ENCODE peak calls at places on chromosomes 12 and 14, in five cellular contexts. One of them, this sample, is unnamed.

GRCh38 chr14:80364274-80364673 is 153.0 kb upstream of the DIO2 start:
- DNase-seq in Panc1: no peak
- DNase-seq in neural progenitor cell: peak; percentile 43
- DNase-seq in tibial nerve: no peak
- DNase-seq in uterus: no peak
- DNase-seq in this sample: no peak

GRCh38 chr14:101628471-101628966 is 67.2 kb downstream of the DIO3 start:
- DNase-seq in uterus: peak; percentile 66
- DNase-seq in tibial nerve: peak; percentile 65
- DNase-seq in Panc1: peak; percentile 20
- DNase-seq in neural progenitor cell: peak; percentile 87
- DNase-seq in this sample: no peak

GRCh38 chr14:103652806-103653205 is 23.8 kb downstream of the KLC1 start:
- DNase-seq in Panc1: no peak
- DNase-seq in uterus: no peak
- DNase-seq in tibial nerve: no peak
- DNase-seq in neural progenitor cell: no peak
- DNase-seq in this sample: no peak

GRCh38 chr14:104820669-104821228 is 19.8 kb downstream of the ZBTB42 start:
- DNase-seq in uterus: peak; percentile 36
- DNase-seq in neural progenitor cell: peak; percentile 81
- DNase-seq in Panc1: no peak
- DNase-seq in tibial nerve: no peak
- DNase-seq in this sample: peak; percentile 37

GRCh38 chr14:22487401-22487800 is 101.6 kb downstream of the DAD1 start:
- DNase-seq in Panc1: no peak
- DNase-seq in uterus: no peak
- DNase-seq in neural progenitor cell: no peak
- DNase-seq in tibial nerve: no peak
- DNase-seq in this sample: no peak

GRCh38 chr14:81350344-81351096 is 49.6 kb downstream of the STON2 start:
- DNase-seq in Panc1: no peak
- DNase-seq in tibial nerve: no peak
- DNase-seq in neural progenitor cell: no peak
- DNase-seq in uterus: no peak
- DNase-seq in this sample: no peak

GRCh38 chr14:86935241-86935640 is 1057.7 kb downstream of the GALC start:
- DNase-seq in uterus: no peak
- DNase-seq in neural progenitor cell: no peak
- DNase-seq in Panc1: no peak
- DNase-seq in tibial nerve: no peak
- DNase-seq in this sample: no peak

GRCh38 chr14:68285421-68286179 is 466.0 kb downstream of the RAD51B start:
- DNase-seq in Panc1: no peak
- DNase-seq in uterus: no peak
- DNase-seq in tibial nerve: no peak
- DNase-seq in neural progenitor cell: no peak
- DNase-seq in this sample: no peak

GRCh38 chr12:1591029-1591428 is 3.4 kb downstream of the FBXL14 start:
- DNase-seq in uterus: no peak
- DNase-seq in Panc1: no peak
- DNase-seq in neural progenitor cell: peak; percentile 55
- DNase-seq in tibial nerve: no peak
- DNase-seq in this sample: no peak

GRCh38 chr12:44038411-44038810 is 202.5 kb downstream of the TMEM117 start:
- DNase-seq in Panc1: no peak
- DNase-seq in uterus: no peak
- DNase-seq in tibial nerve: no peak
- DNase-seq in neural progenitor cell: no peak
- DNase-seq in this sample: no peak

GRCh38 chr14:63473194-63473788 is 69.9 kb downstream of the PPP2R5E start:
- DNase-seq in tibial nerve: no peak
- DNase-seq in neural progenitor cell: no peak
- DNase-seq in Panc1: no peak
- DNase-seq in uterus: no peak
- DNase-seq in this sample: no peak

GRCh38 chr12:113912761-113913295 is 53.3 kb downstream of the RBM19 start:
- DNase-seq in Panc1: peak; percentile 43
- DNase-seq in neural progenitor cell: peak; percentile 89
- DNase-seq in uterus: peak; percentile 41
- DNase-seq in tibial nerve: peak; percentile 64
- DNase-seq in this sample: peak; percentile 51

GRCh38 chr12:13099066-13099909 is 4.2 kb downstream of the GSG1 start:
- DNase-seq in Panc1: no peak
- DNase-seq in neural progenitor cell: no peak
- DNase-seq in tibial nerve: no peak
- DNase-seq in uterus: peak; percentile 37
- DNase-seq in this sample: no peak

GRCh38 chr14:105337966-105338365 is 23.4 kb downstream of the PACS2 start:
- DNase-seq in neural progenitor cell: no peak
- DNase-seq in tibial nerve: no peak
- DNase-seq in Panc1: no peak
- DNase-seq in uterus: no peak
- DNase-seq in this sample: no peak

GRCh38 chr12:6074979-6075585 is 49.4 kb downstream of the VWF start:
- DNase-seq in uterus: no peak
- DNase-seq in Panc1: no peak
- DNase-seq in neural progenitor cell: peak; percentile 51
- DNase-seq in tibial nerve: no peak
- DNase-seq in this sample: no peak

GRCh38 chr14:93112891-93113677 is 2.6 kb downstream of the ITPK1 start:
- DNase-seq in uterus: peak; percentile 88
- DNase-seq in Panc1: peak; percentile 45
- DNase-seq in tibial nerve: peak; percentile 95
- DNase-seq in neural progenitor cell: peak; percentile 93
- DNase-seq in this sample: peak; percentile 52

GRCh38 chr12:33116284-33116683 is 219.7 kb upstream of the PKP2 start:
- DNase-seq in Panc1: no peak
- DNase-seq in neural progenitor cell: no peak
- DNase-seq in uterus: no peak
- DNase-seq in tibial nerve: no peak
- DNase-seq in this sample: no peak

GRCh38 chr12:14394317-14395058 is 29.0 kb downstream of the ATF7IP start:
- DNase-seq in uterus: peak; percentile 26
- DNase-seq in Panc1: peak; percentile 47
- DNase-seq in tibial nerve: no peak
- DNase-seq in neural progenitor cell: peak; percentile 73
- DNase-seq in this sample: peak; percentile 51

GRCh38 chr12:51932218-51933076 is 19.1 kb upstream of the ACVR1B start:
- DNase-seq in Panc1: no peak
- DNase-seq in uterus: peak; percentile 31
- DNase-seq in neural progenitor cell: no peak
- DNase-seq in tibial nerve: no peak
- DNase-seq in this sample: no peak

GRCh38 chr14:55851301-55851700 is 266.9 kb upstream of the PELI2 start:
- DNase-seq in uterus: no peak
- DNase-seq in neural progenitor cell: peak; percentile 67
- DNase-seq in Panc1: no peak
- DNase-seq in tibial nerve: no peak
- DNase-seq in this sample: no peak

GRCh38 chr12:75259170-75259569 is 49.5 kb upstream of the KCNC2 start:
- DNase-seq in Panc1: no peak
- DNase-seq in tibial nerve: no peak
- DNase-seq in uterus: no peak
- DNase-seq in neural progenitor cell: peak; percentile 2
- DNase-seq in this sample: no peak

GRCh38 chr12:42568952-42569916 is 20.3 kb downstream of the PRICKLE1 start:
- DNase-seq in tibial nerve: peak; percentile 47
- DNase-seq in neural progenitor cell: peak; percentile 55
- DNase-seq in uterus: no peak
- DNase-seq in Panc1: peak; percentile 25
- DNase-seq in this sample: no peak

GRCh38 chr12:101942206-101942605 is 64.8 kb downstream of the DRAM1 start:
- DNase-seq in uterus: no peak
- DNase-seq in Panc1: no peak
- DNase-seq in tibial nerve: no peak
- DNase-seq in neural progenitor cell: no peak
- DNase-seq in this sample: no peak

GRCh38 chr12:101941306-101942000 is 64.1 kb downstream of the DRAM1 start:
- DNase-seq in tibial nerve: no peak
- DNase-seq in uterus: no peak
- DNase-seq in Panc1: no peak
- DNase-seq in neural progenitor cell: no peak
- DNase-seq in this sample: no peak

GRCh38 chr12:101948365-101948764 is 71.0 kb downstream of the DRAM1 start:
- DNase-seq in Panc1: no peak
- DNase-seq in uterus: no peak
- DNase-seq in tibial nerve: no peak
- DNase-seq in neural progenitor cell: no peak
- DNase-seq in this sample: no peak

GRCh38 chr12:101946233-101946611 is 68.8 kb downstream of the DRAM1 start:
- DNase-seq in Panc1: no peak
- DNase-seq in neural progenitor cell: no peak
- DNase-seq in tibial nerve: no peak
- DNase-seq in uterus: no peak
- DNase-seq in this sample: no peak

GRCh38 chr12:101945361-101946232 is 68.2 kb downstream of the DRAM1 start:
- DNase-seq in tibial nerve: no peak
- DNase-seq in uterus: no peak
- DNase-seq in Panc1: no peak
- DNase-seq in neural progenitor cell: no peak
- DNase-seq in this sample: peak; percentile 27
- H3K4me3 ChIP-seq in tibial nerve: no peak overlapping the region
- H3K4me3 ChIP-seq in uterus: no peak overlapping the region
- H3K4me3 ChIP-seq in Panc1: no peak overlapping the region
- H3K4me3 ChIP-seq in neural progenitor cell: no peak overlapping the region
- H3K4me3 ChIP-seq in this sample: no peak overlapping the region

GRCh38 chr12:5073838-5074237 is 30.2 kb downstream of the KCNA5 start:
- DNase-seq in tibial nerve: no peak
- DNase-seq in Panc1: no peak
- DNase-seq in uterus: no peak
- DNase-seq in neural progenitor cell: peak; percentile 57
- DNase-seq in this sample: no peak
- TF ChIP-seq CTCF in tibial nerve: no peak
- TF ChIP-seq CTCF in Panc1: no peak
- TF ChIP-seq CTCF in uterus: no peak
- TF ChIP-seq CTCF in neural progenitor cell: peak; percentile 57
- TF ChIP-seq CTCF in this sample: peak; percentile 56

GRCh38 chr14:32708134-32708533 is 230.5 kb upstream of the NPAS3 start:
- DNase-seq in uterus: no peak
- DNase-seq in neural progenitor cell: no peak
- DNase-seq in Panc1: no peak
- DNase-seq in tibial nerve: no peak
- DNase-seq in this sample: no peak

GRCh38 chr14:32711103-32711680 is 227.5 kb upstream of the NPAS3 start:
- DNase-seq in tibial nerve: peak; percentile 61
- DNase-seq in uterus: no peak
- DNase-seq in Panc1: peak; percentile 2
- DNase-seq in neural progenitor cell: peak; percentile 76
- DNase-seq in this sample: no peak

GRCh38 chr14:32706672-32707071 is 232.0 kb upstream of the NPAS3 start:
- DNase-seq in uterus: no peak
- DNase-seq in neural progenitor cell: no peak
- DNase-seq in tibial nerve: no peak
- DNase-seq in Panc1: no peak
- DNase-seq in this sample: no peak

GRCh38 chr14:32710351-32711102 is 228.2 kb upstream of the NPAS3 start:
- DNase-seq in Panc1: no peak
- DNase-seq in uterus: no peak
- DNase-seq in neural progenitor cell: peak; percentile 12
- DNase-seq in tibial nerve: no peak
- DNase-seq in this sample: no peak

GRCh38 chr14:32709072-32709471 is 229.6 kb upstream of the NPAS3 start:
- DNase-seq in Panc1: no peak
- DNase-seq in uterus: peak; percentile 53
- DNase-seq in neural progenitor cell: no peak
- DNase-seq in tibial nerve: peak; percentile 46
- DNase-seq in this sample: peak; percentile 36
- H3K27ac ChIP-seq in Panc1: no peak overlapping the region
- H3K27ac ChIP-seq in uterus: peak overlapping the region; percentile 73
- H3K27ac ChIP-seq in neural progenitor cell: no peak overlapping the region
- H3K27ac ChIP-seq in tibial nerve: no peak overlapping the region
- H3K27ac ChIP-seq in this sample: peak overlapping the region; percentile 43

GRCh38 chr14:61103541-61104339 is 122.7 kb downstream of the SLC38A6 start:
- DNase-seq in neural progenitor cell: peak; percentile 28
- DNase-seq in tibial nerve: peak; percentile 49
- DNase-seq in uterus: peak; percentile 49
- DNase-seq in Panc1: peak; percentile 56
- DNase-seq in this sample: peak; percentile 95
- H3K4me3 ChIP-seq in neural progenitor cell: no peak overlapping the region
- H3K4me3 ChIP-seq in tibial nerve: no peak overlapping the region
- H3K4me3 ChIP-seq in uterus: no peak overlapping the region
- H3K4me3 ChIP-seq in Panc1: no peak overlapping the region
- H3K4me3 ChIP-seq in this sample: no peak overlapping the region

GRCh38 chr14:66758031-66758613 is 250.2 kb downstream of the GPHN start:
- DNase-seq in neural progenitor cell: peak; percentile 31
- DNase-seq in tibial nerve: no peak
- DNase-seq in Panc1: no peak
- DNase-seq in uterus: no peak
- DNase-seq in this sample: no peak
- TF ChIP-seq CTCF in neural progenitor cell: peak; percentile 52
- TF ChIP-seq CTCF in tibial nerve: no peak
- TF ChIP-seq CTCF in Panc1: peak; percentile 37
- TF ChIP-seq CTCF in uterus: no peak
- TF ChIP-seq CTCF in this sample: no peak